ENCODE peak calls at places on chromosomes 11 and 22, in nine cellular contexts. J is Caki2, P is germinal center, I is naive B cell, F is HuH-7.5, O is AG08396, V is GM13976, W is astrocyte of the spinal cord, R is LoVo. K is an unnamed sample.

GRCh38 chr11:34274712-34275398 is 83.0 kb downstream of the ABTB2 start:
- DNase-seq in V (no peak), I (no peak), J (no peak), P (no peak), W (peak), F (peak), O (peak), R (no peak), K (peak)

GRCh38 chr11:61917357-61918109 is at the start of gene RAB3IL1:
- DNase-seq in P (no peak), I (no peak), J (peak), W (no peak), O (peak), V (peak), F (peak), R (peak), K (peak)

GRCh38 chr22:44497218-44497903 is 672 bp downstream of the RTL6 start:
- DNase-seq in W (peak), O (peak), F (no peak), P (peak), R (no peak), J (peak), V (no peak), I (no peak), K (peak)

GRCh38 chr11:96013459-96014213 is 89.7 kb upstream of the MTMR2 start:
- DNase-seq in P (no peak), I (peak), W (no peak), V (no peak), J (peak), O (no peak), R (no peak), F (no peak), K (no peak)

GRCh38 chr11:120098503-120099054 is 39.3 kb downstream of the TRIM29 start:
- DNase-seq in R (no peak), I (no peak), O (no peak), J (no peak), F (no peak), W (no peak), P (no peak), V (no peak), K (no peak)

GRCh38 chr11:108122166-108122628 is 830 bp downstream of the ACAT1 start:
- DNase-seq in R (peak), O (peak), J (peak), W (peak), V (no peak), I (no peak), F (no peak), P (no peak), K (peak)

GRCh38 chr11:443542-444199 is 1.9 kb upstream of the ANO9 start:
- DNase-seq in P (no peak), W (peak), J (no peak), O (no peak), R (no peak), I (no peak), V (no peak), F (no peak), K (peak)

GRCh38 chr11:66745356-66746235 is 16.6 kb upstream of the SPTBN2 start:
- DNase-seq in R (peak), J (peak), I (peak), P (peak), V (peak), F (peak), O (no peak), W (no peak), K (peak)

K was measured in hepatocyte.